ENCODE peak calls at places on chromosome 9, in nine cellular contexts. One of them, this sample, is unnamed.

GRCh38 chr9:127598839-127599549 is 13.1 kb upstream of the STXBP1 start:
- DNase-seq in mesenchymal stem cell: no peak
- DNase-seq in adrenal gland: no peak
- DNase-seq in A549: no peak
- DNase-seq in uterus: no peak
- DNase-seq in heart left ventricle: no peak
- DNase-seq in kidney: peak
- DNase-seq in fibroblast of lung: no peak
- DNase-seq in lung: no peak
- DNase-seq in this sample: no peak

GRCh38 chr9:131744171-131744714 is 4.4 kb upstream of the RAPGEF1 start:
- DNase-seq in mesenchymal stem cell: no peak
- DNase-seq in adrenal gland: no peak
- DNase-seq in A549: no peak
- DNase-seq in uterus: no peak
- DNase-seq in heart left ventricle: no peak
- DNase-seq in kidney: no peak
- DNase-seq in fibroblast of lung: peak
- DNase-seq in lung: no peak
- DNase-seq in this sample: no peak

GRCh38 chr9:72139233-72139632 is 10.0 kb upstream of the GDA start:
- DNase-seq in mesenchymal stem cell: no peak
- DNase-seq in adrenal gland: no peak
- DNase-seq in A549: no peak
- DNase-seq in uterus: no peak
- DNase-seq in heart left ventricle: no peak
- DNase-seq in kidney: no peak
- DNase-seq in fibroblast of lung: no peak
- DNase-seq in lung: no peak
- DNase-seq in this sample: no peak

GRCh38 chr9:127803507-127804352 is 1.0 kb downstream of the FPGS start:
- DNase-seq in mesenchymal stem cell: peak
- DNase-seq in adrenal gland: no peak
- DNase-seq in A549: peak
- DNase-seq in uterus: no peak
- DNase-seq in heart left ventricle: no peak
- DNase-seq in kidney: peak
- DNase-seq in fibroblast of lung: peak
- DNase-seq in lung: peak
- DNase-seq in this sample: peak

GRCh38 chr9:96327694-96328352 is 25.8 kb upstream of the HSD17B3 start:
- DNase-seq in mesenchymal stem cell: peak
- DNase-seq in adrenal gland: peak
- DNase-seq in A549: peak
- DNase-seq in uterus: peak
- DNase-seq in heart left ventricle: no peak
- DNase-seq in kidney: no peak
- DNase-seq in fibroblast of lung: peak
- DNase-seq in lung: no peak
- DNase-seq in this sample: no peak

GRCh38 chr9:130018260-130018659 is 24.7 kb downstream of the FNBP1 start:
- DNase-seq in mesenchymal stem cell: peak
- DNase-seq in adrenal gland: no peak
- DNase-seq in A549: no peak
- DNase-seq in uterus: no peak
- DNase-seq in heart left ventricle: no peak
- DNase-seq in kidney: no peak
- DNase-seq in fibroblast of lung: no peak
- DNase-seq in lung: no peak
- DNase-seq in this sample: no peak

GRCh38 chr9:134189167-134189474 is 24.8 kb upstream of the RNU6ATAC start:
- DNase-seq in mesenchymal stem cell: peak
- DNase-seq in adrenal gland: no peak
- DNase-seq in A549: no peak
- DNase-seq in uterus: no peak
- DNase-seq in heart left ventricle: peak
- DNase-seq in kidney: peak
- DNase-seq in fibroblast of lung: peak
- DNase-seq in lung: no peak
- DNase-seq in this sample: peak

GRCh38 chr9:34664281-34665108 is 2.0 kb upstream of the CCL27 start:
- DNase-seq in mesenchymal stem cell: peak
- DNase-seq in adrenal gland: peak
- DNase-seq in A549: peak
- DNase-seq in uterus: peak
- DNase-seq in heart left ventricle: peak
- DNase-seq in kidney: peak
- DNase-seq in fibroblast of lung: peak
- DNase-seq in lung: peak
- DNase-seq in this sample: peak

GRCh38 chr9:83996126-83996525 is 15.5 kb downstream of the RMI1 start:
- DNase-seq in mesenchymal stem cell: no peak
- DNase-seq in adrenal gland: no peak
- DNase-seq in A549: no peak
- DNase-seq in uterus: no peak
- DNase-seq in heart left ventricle: no peak
- DNase-seq in kidney: no peak
- DNase-seq in fibroblast of lung: no peak
- DNase-seq in lung: no peak
- DNase-seq in this sample: no peak

GRCh38 chr9:137278061-137278912 is 761 bp downstream of the TOR4A start:
- DNase-seq in mesenchymal stem cell: no peak
- DNase-seq in adrenal gland: peak
- DNase-seq in A549: no peak
- DNase-seq in uterus: peak
- DNase-seq in heart left ventricle: peak
- DNase-seq in kidney: peak
- DNase-seq in fibroblast of lung: peak
- DNase-seq in lung: no peak
- DNase-seq in this sample: peak

GRCh38 chr9:27394154-27394825 is 97.3 kb upstream of the EQTN start:
- DNase-seq in mesenchymal stem cell: no peak
- DNase-seq in adrenal gland: no peak
- DNase-seq in A549: no peak
- DNase-seq in uterus: no peak
- DNase-seq in heart left ventricle: no peak
- DNase-seq in kidney: no peak
- DNase-seq in fibroblast of lung: peak
- DNase-seq in lung: no peak
- DNase-seq in this sample: no peak

GRCh38 chr9:116737137-116737546 is 50.0 kb downstream of the TRIM32 start:
- DNase-seq in mesenchymal stem cell: peak
- DNase-seq in adrenal gland: peak
- DNase-seq in A549: peak
- DNase-seq in uterus: peak
- DNase-seq in heart left ventricle: peak
- DNase-seq in kidney: peak
- DNase-seq in fibroblast of lung: peak
- DNase-seq in lung: peak
- DNase-seq in this sample: peak

GRCh38 chr9:114754574-114754973 is 51.3 kb downstream of the TNFSF15 start:
- DNase-seq in mesenchymal stem cell: no peak
- DNase-seq in adrenal gland: no peak
- DNase-seq in A549: no peak
- DNase-seq in uterus: no peak
- DNase-seq in heart left ventricle: no peak
- DNase-seq in kidney: no peak
- DNase-seq in fibroblast of lung: no peak
- DNase-seq in lung: no peak
- DNase-seq in this sample: no peak

GRCh38 chr9:4027616-4028015 is 272.3 kb downstream of the GLIS3 start:
- DNase-seq in mesenchymal stem cell: no peak
- DNase-seq in adrenal gland: no peak
- DNase-seq in A549: no peak
- DNase-seq in uterus: no peak
- DNase-seq in heart left ventricle: no peak
- DNase-seq in kidney: no peak
- DNase-seq in fibroblast of lung: no peak
- DNase-seq in lung: no peak
- DNase-seq in this sample: no peak

GRCh38 chr9:121995997-121996396 is 97.1 kb downstream of the TTLL11 start:
- DNase-seq in mesenchymal stem cell: no peak
- DNase-seq in adrenal gland: no peak
- DNase-seq in A549: no peak
- DNase-seq in uterus: no peak
- DNase-seq in heart left ventricle: no peak
- DNase-seq in kidney: no peak
- DNase-seq in fibroblast of lung: no peak
- DNase-seq in lung: no peak
- DNase-seq in this sample: no peak

GRCh38 chr9:107546859-107547258 is 57.3 kb upstream of the KLF4 start:
- DNase-seq in mesenchymal stem cell: no peak
- DNase-seq in adrenal gland: no peak
- DNase-seq in A549: no peak
- DNase-seq in uterus: no peak
- DNase-seq in heart left ventricle: no peak
- DNase-seq in kidney: no peak
- DNase-seq in fibroblast of lung: no peak
- DNase-seq in lung: no peak
- DNase-seq in this sample: no peak

GRCh38 chr9:107547303-107547702 is 57.7 kb upstream of the KLF4 start:
- DNase-seq in mesenchymal stem cell: no peak
- DNase-seq in adrenal gland: no peak
- DNase-seq in A549: no peak
- DNase-seq in uterus: no peak
- DNase-seq in heart left ventricle: no peak
- DNase-seq in kidney: no peak
- DNase-seq in fibroblast of lung: no peak
- DNase-seq in lung: no peak
- DNase-seq in this sample: no peak

GRCh38 chr9:107548298-107549142 is 59.0 kb upstream of the KLF4 start:
- DNase-seq in mesenchymal stem cell: peak
- DNase-seq in adrenal gland: peak
- DNase-seq in A549: peak
- DNase-seq in uterus: peak
- DNase-seq in heart left ventricle: no peak
- DNase-seq in kidney: no peak
- DNase-seq in fibroblast of lung: peak
- DNase-seq in lung: peak
- DNase-seq in this sample: peak

GRCh38 chr9:107545036-107545435 is 55.5 kb upstream of the KLF4 start:
- DNase-seq in mesenchymal stem cell: no peak
- DNase-seq in adrenal gland: no peak
- DNase-seq in A549: no peak
- DNase-seq in uterus: no peak
- DNase-seq in heart left ventricle: no peak
- DNase-seq in kidney: no peak
- DNase-seq in fibroblast of lung: no peak
- DNase-seq in lung: no peak
- DNase-seq in this sample: no peak

GRCh38 chr9:107547772-107548297 is 58.3 kb upstream of the KLF4 start:
- DNase-seq in mesenchymal stem cell: no peak
- DNase-seq in adrenal gland: peak
- DNase-seq in A549: no peak
- DNase-seq in uterus: peak
- DNase-seq in heart left ventricle: no peak
- DNase-seq in kidney: no peak
- DNase-seq in fibroblast of lung: no peak
- DNase-seq in lung: no peak
- DNase-seq in this sample: no peak
- H3K4me3 ChIP-seq in mesenchymal stem cell: no peak
- H3K4me3 ChIP-seq in adrenal gland: no peak
- H3K4me3 ChIP-seq in A549: no peak
- H3K4me3 ChIP-seq in uterus: no peak
- H3K4me3 ChIP-seq in heart left ventricle: no peak
- H3K4me3 ChIP-seq in kidney: no peak
- H3K4me3 ChIP-seq in fibroblast of lung: no peak
- H3K4me3 ChIP-seq in lung: no peak
- H3K4me3 ChIP-seq in this sample: no peak

GRCh38 chr9:98231770-98232478 is 23.5 kb downstream of the TBC1D2 start:
- DNase-seq in mesenchymal stem cell: peak
- DNase-seq in adrenal gland: peak
- DNase-seq in A549: peak
- DNase-seq in uterus: no peak
- DNase-seq in heart left ventricle: no peak
- DNase-seq in kidney: no peak
- DNase-seq in fibroblast of lung: peak
- DNase-seq in lung: no peak
- DNase-seq in this sample: no peak
- H3K27ac ChIP-seq in mesenchymal stem cell: peak
- H3K27ac ChIP-seq in adrenal gland: no peak
- H3K27ac ChIP-seq in A549: peak
- H3K27ac ChIP-seq in uterus: no peak
- H3K27ac ChIP-seq in heart left ventricle: peak
- H3K27ac ChIP-seq in kidney: no peak
- H3K27ac ChIP-seq in fibroblast of lung: peak
- H3K27ac ChIP-seq in lung: no peak
- H3K27ac ChIP-seq in this sample: peak

DNA sequence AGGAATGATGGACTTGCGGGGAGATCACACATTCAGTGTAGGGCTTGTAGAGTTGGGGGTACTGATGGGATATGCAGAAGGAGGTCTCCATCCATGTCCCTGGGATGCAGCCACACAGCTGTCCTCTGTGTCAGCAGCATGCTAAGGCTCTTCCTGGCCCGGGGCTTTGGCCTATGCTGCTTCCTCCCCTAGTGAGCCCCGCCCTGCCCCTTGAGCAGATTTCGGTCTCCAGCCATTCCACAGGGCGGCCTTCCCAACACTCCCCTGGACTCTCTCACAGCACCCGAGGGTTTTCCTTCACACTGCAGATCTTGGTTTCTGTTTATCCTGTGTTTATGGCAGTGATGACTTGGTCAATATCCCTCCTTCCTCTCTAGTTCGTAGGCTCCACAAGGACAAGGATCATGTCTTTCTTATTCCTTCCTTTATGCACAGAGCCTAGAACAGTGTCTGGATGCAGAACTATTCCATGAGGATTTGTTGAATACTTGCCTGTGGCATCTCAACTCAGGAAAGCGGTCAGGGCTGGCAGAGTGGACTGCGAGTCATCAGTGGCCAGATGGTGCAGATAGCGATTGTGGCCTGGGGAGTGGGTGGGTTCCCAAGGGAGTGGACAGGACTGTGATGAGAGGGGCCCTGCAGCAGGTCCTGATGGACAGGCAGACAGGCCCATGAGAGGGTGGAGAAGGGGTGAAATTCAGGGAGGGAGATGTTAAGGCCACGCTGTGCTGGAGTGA is 114.2 kb downstream of the RGS3 start:
- DNase-seq in mesenchymal stem cell: peak
- DNase-seq in adrenal gland: no peak
- DNase-seq in A549: no peak
- DNase-seq in uterus: no peak
- DNase-seq in heart left ventricle: peak
- DNase-seq in kidney: peak
- DNase-seq in fibroblast of lung: peak
- DNase-seq in lung: no peak
- DNase-seq in this sample: peak
- H3K4me3 ChIP-seq in mesenchymal stem cell: no peak
- H3K4me3 ChIP-seq in adrenal gland: no peak
- H3K4me3 ChIP-seq in A549: no peak
- H3K4me3 ChIP-seq in uterus: no peak
- H3K4me3 ChIP-seq in heart left ventricle: no peak
- H3K4me3 ChIP-seq in kidney: no peak
- H3K4me3 ChIP-seq in fibroblast of lung: no peak
- H3K4me3 ChIP-seq in lung: no peak
- H3K4me3 ChIP-seq in this sample: no peak

DNA sequence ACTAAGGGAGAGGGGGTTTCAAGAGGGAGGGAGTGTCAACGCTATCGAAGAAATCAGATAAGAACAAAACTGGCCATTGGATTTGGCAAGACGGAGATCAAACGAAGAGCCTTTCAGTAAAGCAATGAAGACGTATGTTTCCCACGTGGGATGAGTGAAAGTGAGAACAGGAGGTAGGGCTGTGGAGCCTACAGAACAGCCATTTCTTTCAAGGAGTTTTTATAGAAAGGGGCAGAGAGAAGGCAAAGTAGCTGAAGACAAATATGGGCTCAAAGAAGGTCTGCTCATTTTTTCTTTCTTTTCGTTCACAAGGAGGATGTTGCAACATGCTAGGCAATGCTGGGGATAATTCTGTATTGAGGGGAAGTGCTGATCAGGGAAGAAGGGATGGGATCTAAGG is 98.3 kb downstream of the SUSD1 start:
- DNase-seq in mesenchymal stem cell: no peak
- DNase-seq in adrenal gland: no peak
- DNase-seq in A549: no peak
- DNase-seq in uterus: no peak
- DNase-seq in heart left ventricle: no peak
- DNase-seq in kidney: no peak
- DNase-seq in fibroblast of lung: no peak
- DNase-seq in lung: no peak
- DNase-seq in this sample: no peak
- H3K27ac ChIP-seq in mesenchymal stem cell: no peak
- H3K27ac ChIP-seq in adrenal gland: no peak
- H3K27ac ChIP-seq in A549: no peak
- H3K27ac ChIP-seq in uterus: no peak
- H3K27ac ChIP-seq in heart left ventricle: peak
- H3K27ac ChIP-seq in kidney: no peak
- H3K27ac ChIP-seq in fibroblast of lung: no peak
- H3K27ac ChIP-seq in lung: no peak
- H3K27ac ChIP-seq in this sample: peak